ENCODE peak calls at places on chromosome 1, in ten cellular contexts. One of them, this sample, is unnamed.

GRCh38 chr1:205152505-205152904 is 30.7 kb upstream of the RBBP5 start:
- DNase-seq in SK-N-MC: no peak
- DNase-seq in HCT116: no peak
- DNase-seq in K562: no peak
- DNase-seq in GM23338: no peak
- DNase-seq in breast epithelium: no peak
- DNase-seq in sigmoid colon: no peak
- DNase-seq in endothelial cell of umbilical vein: no peak
- DNase-seq in SK-N-SH: no peak
- DNase-seq in esophagus muscularis mucosa: no peak
- DNase-seq in this sample: no peak

GRCh38 chr1:177849130-177849529 is 120.7 kb downstream of the SEC16B start:
- DNase-seq in sigmoid colon: no peak
- DNase-seq in HCT116: no peak
- DNase-seq in GM23338: no peak
- DNase-seq in K562: no peak
- DNase-seq in endothelial cell of umbilical vein: no peak
- DNase-seq in breast epithelium: no peak
- DNase-seq in SK-N-SH: no peak
- DNase-seq in esophagus muscularis mucosa: peak; percentile 75
- DNase-seq in SK-N-MC: no peak
- DNase-seq in this sample: no peak

GRCh38 chr1:78833491-78833890 is 173.0 kb downstream of the ADGRL4 start:
- DNase-seq in sigmoid colon: no peak
- DNase-seq in breast epithelium: no peak
- DNase-seq in SK-N-MC: no peak
- DNase-seq in SK-N-SH: no peak
- DNase-seq in HCT116: peak; percentile 22
- DNase-seq in endothelial cell of umbilical vein: peak; percentile 93
- DNase-seq in GM23338: no peak
- DNase-seq in K562: no peak
- DNase-seq in esophagus muscularis mucosa: no peak
- DNase-seq in this sample: no peak

GRCh38 chr1:228015276-228016180 is 8.7 kb downstream of the WNT3A start:
- DNase-seq in breast epithelium: peak; percentile 22
- DNase-seq in GM23338: no peak
- DNase-seq in sigmoid colon: no peak
- DNase-seq in esophagus muscularis mucosa: no peak
- DNase-seq in SK-N-SH: no peak
- DNase-seq in K562: peak; percentile 11
- DNase-seq in HCT116: no peak
- DNase-seq in endothelial cell of umbilical vein: no peak
- DNase-seq in SK-N-MC: no peak
- DNase-seq in this sample: no peak

GRCh38 chr1:25782608-25783201 is 17.3 kb upstream of the SELENON start:
- DNase-seq in esophagus muscularis mucosa: no peak
- DNase-seq in SK-N-MC: no peak
- DNase-seq in breast epithelium: no peak
- DNase-seq in K562: peak; percentile 81
- DNase-seq in sigmoid colon: no peak
- DNase-seq in GM23338: no peak
- DNase-seq in HCT116: no peak
- DNase-seq in SK-N-SH: no peak
- DNase-seq in endothelial cell of umbilical vein: no peak
- DNase-seq in this sample: no peak

GRCh38 chr1:63615809-63616420 is 22.7 kb downstream of the PGM1 start:
- DNase-seq in esophagus muscularis mucosa: no peak
- DNase-seq in sigmoid colon: peak; percentile 73
- DNase-seq in HCT116: peak; percentile 58
- DNase-seq in SK-N-SH: peak; percentile 55
- DNase-seq in SK-N-MC: peak; percentile 70
- DNase-seq in endothelial cell of umbilical vein: peak; percentile 82
- DNase-seq in breast epithelium: no peak
- DNase-seq in GM23338: peak; percentile 86
- DNase-seq in K562: peak; percentile 61
- DNase-seq in this sample: peak; percentile 62

GRCh38 chr1:1432951-1433803 is 2.3 kb upstream of the VWA1 start:
- DNase-seq in K562: peak; percentile 84
- DNase-seq in HCT116: no peak
- DNase-seq in esophagus muscularis mucosa: peak; percentile 94
- DNase-seq in endothelial cell of umbilical vein: no peak
- DNase-seq in SK-N-SH: peak; percentile 39
- DNase-seq in sigmoid colon: peak; percentile 88
- DNase-seq in SK-N-MC: no peak
- DNase-seq in breast epithelium: peak; percentile 94
- DNase-seq in GM23338: peak; percentile 71
- DNase-seq in this sample: peak; percentile 95

GRCh38 chr1:61261585-61261984 is 179.2 kb downstream of the NFIA start:
- DNase-seq in GM23338: no peak
- DNase-seq in sigmoid colon: no peak
- DNase-seq in SK-N-SH: no peak
- DNase-seq in SK-N-MC: no peak
- DNase-seq in K562: no peak
- DNase-seq in endothelial cell of umbilical vein: peak; percentile 82
- DNase-seq in esophagus muscularis mucosa: no peak
- DNase-seq in HCT116: no peak
- DNase-seq in breast epithelium: no peak
- DNase-seq in this sample: no peak

GRCh38 chr1:113012149-113012548 is 56.2 kb upstream of the SLC16A1 start:
- DNase-seq in esophagus muscularis mucosa: no peak
- DNase-seq in SK-N-MC: no peak
- DNase-seq in sigmoid colon: no peak
- DNase-seq in HCT116: no peak
- DNase-seq in GM23338: no peak
- DNase-seq in K562: no peak
- DNase-seq in endothelial cell of umbilical vein: no peak
- DNase-seq in SK-N-SH: no peak
- DNase-seq in breast epithelium: no peak
- DNase-seq in this sample: no peak

GRCh38 chr1:175192630-175193338 is at the start of gene KIAA0040:
- DNase-seq in HCT116: peak; percentile 66
- DNase-seq in SK-N-MC: no peak
- DNase-seq in sigmoid colon: peak; percentile 90
- DNase-seq in breast epithelium: peak; percentile 78
- DNase-seq in endothelial cell of umbilical vein: peak; percentile 62
- DNase-seq in GM23338: peak; percentile 74
- DNase-seq in esophagus muscularis mucosa: peak; percentile 95
- DNase-seq in SK-N-SH: peak; percentile 86
- DNase-seq in K562: peak; percentile 88
- DNase-seq in this sample: peak; percentile 92

GRCh38 chr1:109619405-109619654 is at the start of gene GNAT2:
- DNase-seq in breast epithelium: no peak
- DNase-seq in esophagus muscularis mucosa: no peak
- DNase-seq in GM23338: no peak
- DNase-seq in SK-N-SH: no peak
- DNase-seq in sigmoid colon: no peak
- DNase-seq in SK-N-MC: no peak
- DNase-seq in endothelial cell of umbilical vein: no peak
- DNase-seq in HCT116: no peak
- DNase-seq in K562: no peak
- DNase-seq in this sample: no peak

GRCh38 chr1:68016364-68016763 is 34.1 kb downstream of the DIRAS3 start:
- DNase-seq in HCT116: no peak
- DNase-seq in SK-N-SH: no peak
- DNase-seq in endothelial cell of umbilical vein: no peak
- DNase-seq in K562: no peak
- DNase-seq in esophagus muscularis mucosa: no peak
- DNase-seq in breast epithelium: no peak
- DNase-seq in SK-N-MC: no peak
- DNase-seq in GM23338: no peak
- DNase-seq in sigmoid colon: no peak
- DNase-seq in this sample: no peak

GRCh38 chr1:163401211-163401610 is 79.5 kb downstream of the NUF2 start:
- DNase-seq in HCT116: no peak
- DNase-seq in K562: no peak
- DNase-seq in breast epithelium: no peak
- DNase-seq in esophagus muscularis mucosa: no peak
- DNase-seq in sigmoid colon: no peak
- DNase-seq in SK-N-MC: no peak
- DNase-seq in GM23338: no peak
- DNase-seq in SK-N-SH: no peak
- DNase-seq in endothelial cell of umbilical vein: no peak
- DNase-seq in this sample: no peak

GRCh38 chr1:155250633-155251449 is 4.4 kb downstream of the ENTREP3 start:
- DNase-seq in sigmoid colon: peak; percentile 96
- DNase-seq in esophagus muscularis mucosa: peak; percentile 97
- DNase-seq in HCT116: peak; percentile 72
- DNase-seq in SK-N-SH: peak; percentile 98
- DNase-seq in SK-N-MC: peak; percentile 82
- DNase-seq in K562: peak; percentile 96
- DNase-seq in GM23338: peak; percentile 97
- DNase-seq in breast epithelium: peak; percentile 92
- DNase-seq in endothelial cell of umbilical vein: peak; percentile 89
- DNase-seq in this sample: peak; percentile 97

GRCh38 chr1:222904451-222904850 is 89.6 kb downstream of the DISP1 start:
- DNase-seq in sigmoid colon: no peak
- DNase-seq in endothelial cell of umbilical vein: no peak
- DNase-seq in HCT116: no peak
- DNase-seq in esophagus muscularis mucosa: no peak
- DNase-seq in K562: no peak
- DNase-seq in GM23338: no peak
- DNase-seq in SK-N-SH: no peak
- DNase-seq in SK-N-MC: no peak
- DNase-seq in breast epithelium: no peak
- DNase-seq in this sample: no peak

GRCh38 chr1:180283098-180283497 is 53.0 kb downstream of the LHX4 start:
- DNase-seq in breast epithelium: no peak
- DNase-seq in esophagus muscularis mucosa: no peak
- DNase-seq in SK-N-SH: no peak
- DNase-seq in K562: no peak
- DNase-seq in HCT116: no peak
- DNase-seq in endothelial cell of umbilical vein: no peak
- DNase-seq in SK-N-MC: no peak
- DNase-seq in GM23338: no peak
- DNase-seq in sigmoid colon: no peak
- DNase-seq in this sample: no peak

GRCh38 chr1:6418668-6419396 is 887 bp downstream of the HES2 start:
- DNase-seq in esophagus muscularis mucosa: no peak
- DNase-seq in breast epithelium: no peak
- DNase-seq in GM23338: peak; percentile 65
- DNase-seq in SK-N-SH: peak; percentile 54
- DNase-seq in sigmoid colon: no peak
- DNase-seq in HCT116: no peak
- DNase-seq in K562: no peak
- DNase-seq in endothelial cell of umbilical vein: no peak
- DNase-seq in SK-N-MC: no peak
- DNase-seq in this sample: peak; percentile 85
- H3K27ac ChIP-seq in esophagus muscularis mucosa: no peak overlapping the region
- H3K27ac ChIP-seq in breast epithelium: no peak overlapping the region
- H3K27ac ChIP-seq in GM23338: no peak overlapping the region
- H3K27ac ChIP-seq in SK-N-SH: no peak overlapping the region
- H3K27ac ChIP-seq in sigmoid colon: no peak overlapping the region
- H3K27ac ChIP-seq in HCT116: peak overlapping the region; percentile 38
- H3K27ac ChIP-seq in K562: no peak overlapping the region
- H3K27ac ChIP-seq in endothelial cell of umbilical vein: no peak overlapping the region
- H3K27ac ChIP-seq in SK-N-MC: no peak overlapping the region
- H3K27ac ChIP-seq in this sample: no peak overlapping the region

DNA sequence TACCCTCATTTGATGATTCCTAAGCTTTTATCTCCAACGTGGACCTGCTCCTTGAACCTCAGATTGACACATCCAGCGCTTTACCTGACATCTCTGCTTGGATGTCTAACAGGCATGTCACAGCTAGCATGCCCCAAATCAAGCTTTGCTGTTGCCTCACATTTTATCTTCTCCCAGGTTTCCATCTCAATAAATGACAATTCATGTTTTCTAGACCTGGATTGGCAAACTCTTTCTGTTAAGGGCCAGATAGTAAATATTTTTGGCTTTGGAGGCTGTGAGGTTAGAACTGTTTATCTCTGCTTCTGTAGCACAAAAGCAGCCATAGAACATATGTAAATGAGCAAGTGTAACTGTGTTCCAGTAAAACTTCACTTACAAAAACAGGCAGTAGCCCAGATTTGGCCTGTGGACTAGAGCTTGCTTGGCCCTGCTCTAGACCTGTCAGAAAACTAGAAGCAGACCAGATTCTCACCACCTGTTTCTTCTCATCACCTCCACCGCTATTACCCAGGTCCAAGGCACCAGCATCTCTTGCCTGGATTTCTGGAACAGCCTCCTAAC is 42.2 kb downstream of the UBE4B start:
- DNase-seq in endothelial cell of umbilical vein: no peak
- DNase-seq in K562: no peak
- DNase-seq in breast epithelium: no peak
- DNase-seq in SK-N-SH: no peak
- DNase-seq in GM23338: no peak
- DNase-seq in SK-N-MC: no peak
- DNase-seq in esophagus muscularis mucosa: no peak
- DNase-seq in HCT116: no peak
- DNase-seq in sigmoid colon: no peak
- DNase-seq in this sample: no peak
- TF ChIP-seq POLR2AphosphoS5 in endothelial cell of umbilical vein: no peak
- TF ChIP-seq POLR2AphosphoS5 in K562: no peak
- TF ChIP-seq POLR2AphosphoS5 in breast epithelium: no peak
- TF ChIP-seq POLR2AphosphoS5 in SK-N-SH: no peak
- TF ChIP-seq POLR2AphosphoS5 in GM23338: no peak
- TF ChIP-seq POLR2AphosphoS5 in SK-N-MC: no peak
- TF ChIP-seq POLR2AphosphoS5 in esophagus muscularis mucosa: no peak
- TF ChIP-seq POLR2AphosphoS5 in HCT116: no peak
- TF ChIP-seq POLR2AphosphoS5 in sigmoid colon: peak; percentile 78
- TF ChIP-seq POLR2AphosphoS5 in this sample: no peak

GRCh38 chr1:234616644-234617043 is 6.7 kb upstream of the IRF2BP2 start:
- DNase-seq in esophagus muscularis mucosa: no peak
- DNase-seq in SK-N-MC: no peak
- DNase-seq in sigmoid colon: no peak
- DNase-seq in K562: no peak
- DNase-seq in HCT116: no peak
- DNase-seq in endothelial cell of umbilical vein: no peak
- DNase-seq in GM23338: no peak
- DNase-seq in SK-N-SH: no peak
- DNase-seq in breast epithelium: no peak
- DNase-seq in this sample: no peak
- H3K27ac ChIP-seq in esophagus muscularis mucosa: peak overlapping the region; percentile 51
- H3K27ac ChIP-seq in SK-N-MC: no peak overlapping the region
- H3K27ac ChIP-seq in sigmoid colon: no peak overlapping the region
- H3K27ac ChIP-seq in K562: no peak overlapping the region
- H3K27ac ChIP-seq in HCT116: no peak overlapping the region
- H3K27ac ChIP-seq in endothelial cell of umbilical vein: no peak overlapping the region
- H3K27ac ChIP-seq in GM23338: peak overlapping the region; percentile 3
- H3K27ac ChIP-seq in SK-N-SH: peak overlapping the region; percentile 84
- H3K27ac ChIP-seq in breast epithelium: peak overlapping the region; percentile 71
- H3K27ac ChIP-seq in this sample: no peak overlapping the region

DNA sequence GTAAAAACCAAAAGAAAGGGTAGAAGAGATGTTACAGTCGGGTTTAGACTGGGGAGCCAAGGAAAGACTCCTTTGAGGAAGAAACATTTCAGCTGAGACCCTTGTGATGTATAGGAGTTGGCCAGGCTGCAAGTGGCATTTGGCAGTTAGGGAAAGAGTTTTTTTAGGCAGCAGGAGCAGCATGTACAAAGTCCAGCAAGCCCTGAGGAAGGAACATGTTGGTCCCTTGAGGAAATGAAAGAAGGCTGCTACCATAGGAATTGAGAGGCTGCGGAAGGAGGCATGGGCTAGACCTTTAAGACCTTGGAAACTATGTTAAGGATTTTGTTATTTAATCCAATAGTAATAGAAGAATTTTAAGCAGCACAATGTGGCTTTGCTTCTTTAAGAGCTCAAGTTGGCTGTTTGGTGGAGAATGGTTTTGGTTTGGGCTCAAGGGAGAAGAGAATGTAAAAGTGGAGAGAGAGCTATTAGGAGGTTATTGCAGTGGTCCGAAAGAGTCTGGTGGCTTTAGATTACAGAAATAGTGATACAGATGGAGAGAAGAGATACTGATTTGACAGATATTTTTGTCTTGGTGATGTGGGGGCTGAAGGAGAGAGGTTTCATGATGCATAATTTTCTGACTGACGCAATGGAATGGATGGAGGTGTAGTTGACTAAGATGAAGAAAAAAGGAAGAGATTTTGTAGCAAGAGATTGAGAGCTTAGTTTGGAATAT is 26.6 kb downstream of the SMAP2 start:
- DNase-seq in endothelial cell of umbilical vein: no peak
- DNase-seq in K562: peak; percentile 66
- DNase-seq in SK-N-SH: no peak
- DNase-seq in SK-N-MC: no peak
- DNase-seq in GM23338: no peak
- DNase-seq in breast epithelium: no peak
- DNase-seq in sigmoid colon: no peak
- DNase-seq in HCT116: no peak
- DNase-seq in esophagus muscularis mucosa: no peak
- DNase-seq in this sample: no peak
- TF ChIP-seq POLR2AphosphoS5 in endothelial cell of umbilical vein: no peak
- TF ChIP-seq POLR2AphosphoS5 in K562: peak; percentile 60
- TF ChIP-seq POLR2AphosphoS5 in SK-N-SH: no peak
- TF ChIP-seq POLR2AphosphoS5 in SK-N-MC: no peak
- TF ChIP-seq POLR2AphosphoS5 in GM23338: no peak
- TF ChIP-seq POLR2AphosphoS5 in breast epithelium: no peak
- TF ChIP-seq POLR2AphosphoS5 in sigmoid colon: no peak
- TF ChIP-seq POLR2AphosphoS5 in HCT116: no peak
- TF ChIP-seq POLR2AphosphoS5 in esophagus muscularis mucosa: no peak
- TF ChIP-seq POLR2AphosphoS5 in this sample: no peak